ENCODE peak calls at places on chromosome 12, in nine cellular contexts. L is spleen, C is GM12878, F is breast epithelium, D is transverse colon, M is vagina, Z is suprapubic skin, Y is endothelial cell of umbilical vein, U is stomach. O is an unnamed sample.

GRCh38 chr12:62799766-62800406 is 135.1 kb downstream of the PPM1H start:
- DNase-seq in L (no peak), C (no peak), F (no peak), D (no peak), M (peak), Z (no peak), Y (no peak), U (no peak), O (no peak)

GRCh38 chr12:76422878-76423438 is 74.7 kb upstream of the BBS10 start:
- DNase-seq in L (no peak), C (no peak), F (no peak), D (no peak), M (no peak), Z (no peak), Y (no peak), U (no peak), O (no peak)

GRCh38 chr12:64085996-64086395 is 136.1 kb downstream of the KICS2 start:
- DNase-seq in L (no peak), C (no peak), F (no peak), D (no peak), M (no peak), Z (no peak), Y (no peak), U (no peak), O (no peak)

GRCh38 chr12:31752450-31752849 is 23.6 kb upstream of the AMN1 start:
- DNase-seq in L (no peak), C (no peak), F (no peak), D (no peak), M (no peak), Z (no peak), Y (no peak), U (no peak), O (no peak)

GRCh38 chr12:20946732-20947131 is 136.2 kb downstream of the SLCO1B3 start:
- DNase-seq in L (no peak), C (no peak), F (no peak), D (no peak), M (no peak), Z (no peak), Y (peak), U (no peak), O (no peak)

GRCh38 chr12:111409403-111410228 is 3.9 kb downstream of the SH2B3 start:
- DNase-seq in L (peak), C (no peak), F (no peak), D (no peak), M (no peak), Z (no peak), Y (peak), U (no peak), O (no peak)

GRCh38 chr12:3133410-3133793 is 56.2 kb downstream of the TSPAN9 start:
- DNase-seq in L (peak), C (no peak), F (no peak), D (no peak), M (no peak), Z (no peak), Y (no peak), U (no peak), O (no peak)

GRCh38 chr12:51538599-51538998 is 52.4 kb upstream of the SCN8A start:
- DNase-seq in L (no peak), C (no peak), F (no peak), D (no peak), M (peak), Z (no peak), Y (no peak), U (no peak), O (no peak)

GRCh38 chr12:38350342-38351181 is 34.0 kb downstream of the ALG10B start:
- DNase-seq in L (no peak), C (peak), F (no peak), D (no peak), M (no peak), Z (no peak), Y (no peak), U (no peak), O (peak)

GRCh38 chr12:569091-569676 is 94.1 kb downstream of the NINJ2 start:
- DNase-seq in L (peak), C (no peak), F (no peak), D (no peak), M (no peak), Z (no peak), Y (no peak), U (no peak), O (no peak)

GRCh38 chr12:62943779-62944395 is 8.9 kb upstream of the PPM1H start:
- DNase-seq in L (no peak), C (no peak), F (no peak), D (no peak), M (no peak), Z (no peak), Y (no peak), U (no peak), O (no peak)

GRCh38 chr12:121582583-121583333 is 1.9 kb upstream of the KDM2B start:
- DNase-seq in L (no peak), C (no peak), F (no peak), D (no peak), M (no peak), Z (no peak), Y (peak), U (no peak), O (no peak)

GRCh38 chr12:54980341-54980740 is 4.2 kb downstream of the TESPA1 start:
- DNase-seq in L (no peak), C (no peak), F (no peak), D (no peak), M (no peak), Z (no peak), Y (no peak), U (no peak), O (no peak)

GRCh38 chr12:80213246-80213645 is 113.9 kb downstream of the OTOGL start:
- DNase-seq in L (no peak), C (no peak), F (no peak), D (no peak), M (no peak), Z (no peak), Y (no peak), U (no peak), O (no peak)

GRCh38 chr12:85633491-85633890 is 202.7 kb downstream of the RASSF9 start:
- DNase-seq in L (no peak), C (no peak), F (no peak), D (no peak), M (no peak), Z (no peak), Y (no peak), U (no peak), O (no peak)

GRCh38 chr12:25557830-25558436 is 4.8 kb upstream of the LMNTD1 start:
- DNase-seq in L (no peak), C (no peak), F (no peak), D (no peak), M (no peak), Z (no peak), Y (peak), U (no peak), O (no peak)

GRCh38 chr12:15477761-15478160 is 155.5 kb downstream of the PTPRO start:
- DNase-seq in L (no peak), C (no peak), F (no peak), D (no peak), M (no peak), Z (no peak), Y (no peak), U (no peak), O (no peak)

GRCh38 chr12:6182279-6182898 is 17.8 kb upstream of the CD9 start:
- DNase-seq in L (peak), C (no peak), F (no peak), D (peak), M (no peak), Z (no peak), Y (peak), U (peak), O (no peak)

GRCh38 chr12:11761869-11762567 is 112.5 kb downstream of the ETV6 start:
- DNase-seq in L (no peak), C (peak), F (no peak), D (peak), M (no peak), Z (no peak), Y (no peak), U (no peak), O (no peak)

GRCh38 chr12:6769003-6769389 is 2.8 kb downstream of the PTMS start:
- DNase-seq in L (no peak), C (no peak), F (no peak), D (peak), M (no peak), Z (no peak), Y (peak), U (no peak), O (no peak)

GRCh38 chr12:45727994-45728624 is 1.4 kb upstream of the ARID2 start:
- DNase-seq in L (no peak), C (no peak), F (no peak), D (no peak), M (no peak), Z (no peak), Y (no peak), U (no peak), O (no peak)

GRCh38 chr12:52870361-52871290 is 21.8 kb upstream of the KRT78 start:
- DNase-seq in L (peak), C (no peak), F (no peak), D (peak), M (no peak), Z (no peak), Y (peak), U (peak), O (peak)

GRCh38 chr12:8970432-8970831 is 18.9 kb upstream of the KLRG1 start:
- DNase-seq in L (no peak), C (no peak), F (no peak), D (no peak), M (no peak), Z (no peak), Y (peak), U (no peak), O (no peak)

GRCh38 chr12:24373004-24373403 is 423.5 kb upstream of the SOX5 start:
- DNase-seq in L (no peak), C (no peak), F (no peak), D (no peak), M (no peak), Z (no peak), Y (no peak), U (no peak), O (no peak)

GRCh38 chr12:52093346-52093745 is 13.8 kb downstream of the SMIM41 start:
- DNase-seq in L (peak), C (no peak), F (no peak), D (no peak), M (no peak), Z (no peak), Y (no peak), U (peak), O (no peak)

GRCh38 chr12:41907036-41907435 is 237.6 kb downstream of the GXYLT1 start:
- DNase-seq in L (no peak), C (no peak), F (no peak), D (no peak), M (no peak), Z (no peak), Y (no peak), U (no peak), O (no peak)

GRCh38 chr12:42810006-42810405 is 220.5 kb upstream of the PRICKLE1 start:
- DNase-seq in L (no peak), C (no peak), F (no peak), D (no peak), M (no peak), Z (no peak), Y (no peak), U (no peak), O (no peak)

DNA sequence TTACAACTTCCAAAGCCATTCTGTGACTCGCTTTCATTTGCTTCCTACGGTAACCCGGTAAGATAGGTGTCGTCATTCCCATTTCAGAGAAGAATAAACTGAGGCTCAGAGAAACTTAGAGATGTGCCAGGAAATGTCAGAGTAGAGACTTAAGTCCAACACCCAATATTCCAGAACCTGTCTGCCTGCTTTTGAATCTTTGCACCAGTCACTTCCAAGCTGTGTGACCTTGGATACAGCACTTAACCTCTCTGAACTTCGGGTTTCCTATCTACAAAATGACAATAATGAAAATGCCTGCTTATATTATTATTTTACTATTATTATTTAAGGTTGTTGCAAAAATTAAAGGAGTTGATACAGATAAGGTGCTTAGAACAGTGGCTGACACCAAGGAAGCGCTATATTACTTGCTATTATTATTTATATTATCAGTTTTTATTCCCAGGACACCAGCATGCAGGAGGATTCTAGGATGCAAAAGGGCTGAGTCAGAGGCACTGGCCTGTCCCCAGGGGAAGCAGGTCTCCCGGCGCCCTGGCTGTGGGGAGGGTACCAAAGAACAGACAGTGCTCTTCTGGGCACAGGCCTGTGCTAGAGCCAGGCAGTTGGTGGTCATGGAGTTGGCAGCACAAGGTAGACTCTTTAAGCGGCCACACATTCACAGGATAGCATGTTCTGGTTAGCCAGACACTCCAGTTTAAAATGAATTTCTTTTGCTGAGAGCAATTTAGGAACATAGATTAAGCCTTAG is 5.4 kb downstream of the HSPB8 start:
- DNase-seq in L (no peak), C (no peak), F (no peak), D (no peak), M (no peak), Z (no peak), Y (no peak), U (no peak), O (no peak)
- TF ChIP-seq POLR2AphosphoS5 in L (no peak), C (no peak), F (no peak), D (no peak), M (no peak), Z (no peak), Y (no peak), U (no peak), O (no peak)

DNA sequence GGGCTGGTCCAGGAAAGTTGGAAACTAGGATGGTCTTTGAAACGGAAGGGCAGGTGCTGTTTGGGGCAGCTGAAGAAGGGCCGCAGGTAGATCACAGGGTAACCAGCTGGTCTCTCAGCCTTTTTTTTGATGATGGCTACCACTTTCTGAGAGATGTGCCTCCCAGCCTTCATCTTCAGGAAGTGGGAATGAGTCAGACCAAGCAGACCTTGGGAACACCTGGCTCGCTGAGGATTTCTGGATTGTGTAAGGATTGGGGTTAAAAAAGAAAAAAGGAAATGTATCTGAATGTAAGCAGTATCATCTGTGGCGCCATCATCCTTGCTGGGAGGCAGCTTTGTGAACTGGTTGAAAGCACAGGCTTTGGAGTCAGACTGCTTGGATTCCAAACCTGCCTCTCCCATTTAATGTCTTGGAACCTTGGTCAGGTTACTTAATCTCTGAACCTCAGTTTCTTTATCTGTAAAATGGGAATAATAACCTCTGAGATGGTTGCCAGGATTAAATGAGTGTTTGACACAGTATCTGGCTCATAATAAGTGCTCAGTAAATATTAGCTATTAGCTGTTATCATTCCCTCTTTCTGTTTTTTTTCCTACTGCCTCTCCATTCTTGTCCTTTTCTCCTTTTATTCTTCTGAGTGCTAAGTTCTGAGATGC is 1.7 kb downstream of the PRPF40B start:
- DNase-seq in L (no peak), C (no peak), F (no peak), D (no peak), M (no peak), Z (no peak), Y (no peak), U (no peak), O (no peak)
- TF ChIP-seq POLR2A in L (no peak), C (no peak), F (no peak), D (no peak), M (no peak), Z (no peak), Y (no peak), U (no peak), O (no peak)

GRCh38 chr12:92144631-92145480 is 790 bp downstream of the BTG1 start:
- DNase-seq in L (peak), C (no peak), F (peak), D (peak), M (peak), Z (peak), Y (peak), U (peak), O (no peak)
- TF ChIP-seq POLR2AphosphoS5 in L (peak), C (peak), F (peak), D (peak), M (peak), Z (no peak), Y (peak), U (no peak), O (peak)

GRCh38 chr12:107760817-107761501 is at the start of gene PRDM4:
- DNase-seq in L (peak), C (peak), F (peak), D (peak), M (peak), Z (peak), Y (peak), U (peak), O (peak)
- TF ChIP-seq POLR2A in L (peak), C (peak), F (no peak), D (peak), M (no peak), Z (peak), Y (peak), U (peak), O (peak)

GRCh38 chr12:124777399-124778372 is 86.0 kb downstream of the SCARB1 start:
- DNase-seq in L (no peak), C (no peak), F (peak), D (no peak), M (no peak), Z (no peak), Y (no peak), U (no peak), O (no peak)
- TF ChIP-seq POLR2AphosphoS5 in L (no peak), C (no peak), F (no peak), D (no peak), M (no peak), Z (no peak), Y (no peak), U (no peak), O (no peak)

GRCh38 chr12:81570234-81570633 is 188.9 kb downstream of the PPFIA2 start:
- DNase-seq in L (no peak), C (no peak), F (no peak), D (no peak), M (no peak), Z (no peak), Y (no peak), U (no peak), O (no peak)

GRCh38 chr12:81564237-81564636 is 194.9 kb downstream of the PPFIA2 start:
- DNase-seq in L (no peak), C (no peak), F (no peak), D (no peak), M (no peak), Z (no peak), Y (no peak), U (no peak), O (no peak)
- TF ChIP-seq POLR2A in L (no peak), C (no peak), F (no peak), D (no peak), M (no peak), Z (no peak), Y (no peak), U (no peak), O (no peak)

GRCh38 chr12:19428261-19428660 is 11.0 kb upstream of the AEBP2 start:
- DNase-seq in L (no peak), C (no peak), F (no peak), D (no peak), M (peak), Z (no peak), Y (no peak), U (no peak), O (no peak)
- TF ChIP-seq POLR2AphosphoS5 in L (no peak), C (no peak), F (no peak), D (no peak), M (no peak), Z (no peak), Y (no peak), U (no peak), O (no peak)